ENCODE peak calls at places on chromosomes 12 and 14, in four cellular contexts. A is K562, W is HepG2, V is H1. K is an unnamed sample.

GRCh38 chr12:59250766-59251165 is 330.5 kb upstream of the LRIG3 start:
- DNase-seq in A (no peak), W (no peak), V (no peak), K (no peak)

GRCh38 chr14:98227000-98227726 is 1044.8 kb downstream of the BCL11B start:
- DNase-seq in A (no peak), W (no peak), V (no peak), K (no peak)

GRCh38 chr12:19689226-19689625 is 249.9 kb downstream of the AEBP2 start:
- DNase-seq in A (no peak), W (no peak), V (no peak), K (no peak)

GRCh38 chr12:98725481-98726247 is 80.6 kb downstream of the APAF1 start:
- DNase-seq in A (peak), W (peak), V (no peak), K (peak)

GRCh38 chr12:111014547-111014946 is 94.2 kb upstream of the MYL2 start:
- DNase-seq in A (no peak), W (no peak), V (no peak), K (no peak)

GRCh38 chr14:96824283-96824682 is 27.1 kb downstream of the VRK1 start:
- DNase-seq in A (no peak), W (no peak), V (no peak), K (no peak)

GRCh38 chr14:87888136-87888999 is 104.6 kb downstream of the GALC start:
- DNase-seq in A (peak), W (peak), V (peak), K (peak)

GRCh38 chr14:21095430-21096205 is 2.8 kb downstream of the ZNF219 start:
- DNase-seq in A (no peak), W (no peak), V (no peak), K (no peak)

GRCh38 chr12:23889069-23889440 is 60.4 kb downstream of the SOX5 start:
- DNase-seq in A (no peak), W (no peak), V (no peak), K (no peak)

DNA sequence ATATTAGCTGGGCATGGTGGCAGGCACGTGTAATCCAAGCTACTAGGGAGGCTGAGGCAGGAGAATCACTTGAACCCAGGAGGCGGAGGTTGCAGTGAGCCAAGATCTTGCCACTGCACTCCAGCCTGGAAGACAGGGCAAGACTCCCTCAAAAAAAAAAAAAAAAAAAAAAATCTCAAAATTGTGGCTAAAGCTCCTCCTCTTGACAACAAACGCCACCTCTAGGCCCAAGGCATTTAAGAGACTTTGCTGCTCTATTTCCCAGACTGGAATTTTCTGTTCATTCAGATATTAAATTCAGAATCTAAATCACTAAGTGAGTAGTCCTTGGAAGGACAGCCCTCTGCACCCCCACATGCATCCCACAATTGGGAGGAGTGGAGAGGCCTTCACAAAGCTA is 1.4 kb downstream of the ZFYVE1 start:
- DNase-seq in A (peak), W (no peak), V (no peak), K (peak)
- TF ChIP-seq RNF2 in A (no peak), W (no peak), V (no peak), K (no peak)

DNA sequence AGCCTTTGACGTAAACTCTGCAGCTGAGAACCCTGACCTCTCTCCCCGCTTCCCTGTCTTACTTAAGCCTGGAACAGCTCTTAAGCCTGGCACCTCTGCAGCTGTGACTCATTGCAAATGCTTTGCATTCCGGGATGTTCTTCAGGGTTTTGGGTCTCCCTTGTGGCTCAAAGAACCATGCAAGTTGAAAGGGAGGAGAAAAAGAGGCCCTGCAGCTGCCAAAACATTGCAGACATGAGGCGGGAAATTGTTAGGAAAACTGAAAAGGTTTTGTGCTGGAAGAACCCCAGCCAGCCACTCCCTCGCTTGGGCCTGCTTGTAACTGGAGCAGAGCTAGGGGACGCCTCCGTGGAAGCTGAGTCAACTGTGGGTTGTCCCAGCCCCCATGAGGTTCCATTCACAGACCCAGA is 60.2 kb upstream of the FERMT2 start:
- DNase-seq in A (peak), W (peak), V (peak), K (peak)
- TF ChIP-seq RFX5 in A (no peak), W (no peak), V (no peak), K (no peak)

DNA sequence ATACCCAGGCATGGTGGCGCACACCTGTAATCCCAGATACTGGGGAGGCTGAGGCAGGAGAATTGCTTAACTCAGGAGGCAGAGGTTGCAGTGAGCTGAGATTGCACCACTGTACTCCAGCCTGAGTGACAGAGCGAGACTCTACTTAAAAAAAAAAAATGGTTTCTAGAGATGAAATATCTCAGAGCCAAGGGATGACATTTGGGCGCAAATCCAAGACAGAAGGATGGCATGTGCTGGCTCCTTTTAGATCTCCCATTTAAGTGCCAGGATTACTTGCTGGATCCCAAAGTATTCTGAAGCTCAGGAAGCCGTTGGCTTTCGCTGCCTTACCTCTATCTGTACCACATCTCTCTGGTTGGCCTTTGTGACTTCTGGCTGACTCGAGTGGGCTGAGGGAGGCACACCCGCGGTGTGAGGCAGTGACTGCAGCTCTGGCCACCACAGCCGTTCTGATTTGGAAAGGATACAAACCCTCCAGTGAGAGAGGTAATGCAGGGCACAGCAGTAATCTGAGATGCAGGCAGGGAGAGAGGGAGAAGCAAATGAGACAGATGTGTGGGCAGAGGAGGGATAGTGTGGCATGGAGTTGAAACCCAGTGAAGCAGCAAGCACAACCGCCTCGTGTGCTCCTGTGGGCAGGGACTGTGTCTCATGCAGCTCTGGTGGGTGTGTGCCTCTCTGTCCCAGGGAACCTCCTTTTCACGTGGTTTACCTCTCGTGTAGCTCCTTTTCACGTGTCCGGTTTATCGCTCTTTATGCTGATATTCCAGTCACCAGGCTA is 4.9 kb downstream of the B4GALNT3 start:
- DNase-seq in A (no peak), W (no peak), V (no peak), K (no peak)
- TF ChIP-seq RNF2 in A (no peak), W (no peak), V (no peak), K (no peak)

DNA sequence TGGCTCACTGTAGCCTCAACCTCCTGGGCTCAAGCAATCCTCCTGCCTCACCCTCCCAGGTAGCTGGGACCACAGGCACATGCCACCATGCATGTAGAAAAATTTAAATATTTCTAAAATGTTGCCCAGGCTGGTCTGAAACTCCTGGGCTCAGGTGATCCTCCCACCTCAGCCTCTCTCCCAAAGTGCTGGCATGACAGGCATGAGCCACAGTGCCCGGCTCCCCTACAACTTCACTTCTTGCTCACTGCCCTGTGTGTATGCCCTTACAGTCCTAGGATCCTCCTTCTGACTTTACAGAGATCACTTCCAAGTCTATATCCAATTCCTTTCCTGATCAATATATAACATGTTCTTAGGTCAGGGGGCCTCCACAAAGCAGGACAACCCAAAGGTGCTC is 23.8 kb upstream of the CREBL2 start:
- DNase-seq in A (no peak), W (no peak), V (no peak), K (no peak)
- TF ChIP-seq RFX5 in A (no peak), W (no peak), V (no peak), K (no peak)

GRCh38 chr12:109999983-110000505 is 814 bp downstream of the ANKRD13A start:
- DNase-seq in A (peak), W (no peak), V (no peak), K (no peak)
- TF ChIP-seq RNF2 in A (no peak), W (no peak), V (no peak), K (no peak)

DNA sequence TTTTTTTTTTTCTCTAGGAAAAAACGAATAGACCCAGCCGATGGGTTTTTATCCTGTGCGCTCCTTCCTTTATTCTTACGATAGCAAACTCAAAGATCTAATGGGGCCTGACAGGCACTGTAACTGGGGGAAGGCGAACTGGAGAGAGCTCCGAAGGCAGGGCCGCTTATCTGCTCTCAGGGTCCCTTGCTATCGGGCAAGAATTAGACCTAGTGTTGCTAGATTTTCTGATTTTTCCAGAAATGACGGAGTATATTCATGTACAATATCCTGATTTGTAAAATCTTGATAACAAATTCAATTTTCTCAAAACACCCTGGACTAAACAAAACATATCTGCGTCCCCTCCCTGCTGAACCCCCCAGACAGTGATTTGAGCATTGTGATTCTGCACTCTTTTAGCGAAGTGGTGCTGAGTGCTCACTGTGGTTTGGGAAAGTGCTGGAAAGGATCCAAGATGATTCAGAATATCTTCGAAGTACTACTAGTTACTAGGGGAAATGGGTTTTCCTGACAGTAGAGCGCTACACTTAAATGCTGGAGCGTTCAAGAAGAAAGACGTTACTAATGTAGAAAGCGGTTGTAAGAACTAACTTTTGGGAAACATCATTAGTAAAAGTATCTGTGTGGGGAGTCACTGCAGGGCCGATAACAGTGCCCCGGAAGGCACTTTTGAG is 685 bp upstream of the STXBP6 start:
- DNase-seq in A (peak), W (no peak), V (no peak), K (no peak)
- TF ChIP-seq RFX5 in A (no peak), W (no peak), V (no peak), K (no peak)

DNA sequence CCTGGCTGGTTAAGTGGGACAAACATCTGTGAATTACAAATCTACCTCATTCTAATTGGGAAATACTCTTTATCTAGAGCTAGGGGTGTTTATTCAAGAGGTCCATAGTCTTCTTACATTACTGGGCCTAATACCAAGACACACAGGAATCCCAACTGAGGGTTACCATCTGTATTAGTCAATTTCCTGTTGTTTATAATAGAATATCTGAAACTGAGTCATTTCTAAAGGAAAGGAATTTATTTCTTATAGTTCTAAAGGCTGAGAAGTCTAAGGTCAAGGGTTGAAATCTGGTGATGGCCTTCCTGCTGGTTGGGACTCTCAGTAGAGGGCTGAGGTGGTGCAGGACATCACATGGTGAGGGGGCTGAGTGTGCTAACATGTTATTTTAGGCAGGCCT is 36.0 kb downstream of the RTRAF start:
- DNase-seq in A (no peak), W (no peak), V (no peak), K (no peak)
- TF ChIP-seq RNF2 in A (no peak), W (no peak), V (no peak), K (no peak)

K was measured in A549.